ENCODE peak calls at places on chromosomes 5 and 9, in six cellular contexts. Q, O, M, Y, W and A are unnamed samples.
A peak's percentile ranks its signal among the peaks of the same experiment; 100 is the strongest.

GRCh38 chr5:34849253-34849652 is 10.3 kb downstream of the TTC23L start:
- DNase-seq in Q (no peak), O (no peak), M (no peak), Y (no peak), W (no peak), A (no peak)

GRCh38 chr5:150599917-150600511 is 40.4 kb upstream of the SYNPO start:
- DNase-seq in Q (peak; percentile 75), O (peak; percentile 78), M (peak; percentile 91), Y (peak; percentile 85), W (no peak), A (peak; percentile 40)

GRCh38 chr5:87099967-87100366 is 167.7 kb upstream of the RASA1 start:
- DNase-seq in Q (no peak), O (no peak), M (no peak), Y (no peak), W (no peak), A (no peak)

GRCh38 chr9:19630762-19631161 is 158.1 kb downstream of the SLC24A2 start:
- DNase-seq in Q (no peak), O (no peak), M (no peak), Y (no peak), W (no peak), A (no peak)

GRCh38 chr9:119898316-119898715 is 529.1 kb upstream of the BRINP1 start:
- DNase-seq in Q (no peak), O (no peak), M (no peak), Y (no peak), W (no peak), A (no peak)

GRCh38 chr5:172878585-172879433 is 44.8 kb downstream of the ERGIC1 start:
- DNase-seq in Q (peak; percentile 89), O (no peak), M (no peak), Y (no peak), W (no peak), A (no peak)

GRCh38 chr5:95822038-95822407 is 503 bp downstream of the GLRX start:
- DNase-seq in Q (peak; percentile 40), O (peak; percentile 90), M (peak; percentile 77), Y (peak; percentile 82), W (no peak), A (no peak)

GRCh38 chr5:142202282-142202681 is 93.7 kb downstream of the NDFIP1 start:
- DNase-seq in Q (peak; percentile 87), O (no peak), M (no peak), Y (no peak), W (no peak), A (no peak)

GRCh38 chr9:125906144-125906543 is 159.0 kb downstream of the PBX3 start:
- DNase-seq in Q (peak; percentile 86), O (no peak), M (no peak), Y (no peak), W (no peak), A (no peak)

GRCh38 chr9:2319421-2319820 is 302.2 kb upstream of the VLDLR start:
- DNase-seq in Q (no peak), O (no peak), M (no peak), Y (no peak), W (no peak), A (no peak)

GRCh38 chr5:170545313-170545712 is 41.5 kb downstream of the KCNIP1 start:
- DNase-seq in Q (no peak), O (no peak), M (no peak), Y (no peak), W (no peak), A (no peak)

GRCh38 chr9:95025213-95026170 is 292.0 kb downstream of the FANCC start:
- DNase-seq in Q (peak; percentile 94), O (no peak), M (peak; percentile 82), Y (peak; percentile 77), W (no peak), A (no peak)

GRCh38 chr5:40429258-40430111 is 250.2 kb upstream of the PTGER4 start:
- DNase-seq in Q (no peak), O (no peak), M (peak; percentile 72), Y (no peak), W (no peak), A (peak; percentile 18)

GRCh38 chr5:74016373-74016772 is 390.4 kb downstream of the ARHGEF28 start:
- DNase-seq in Q (no peak), O (no peak), M (no peak), Y (no peak), W (peak; percentile 27), A (no peak)

GRCh38 chr9:127569819-127570401 is 42.2 kb upstream of the STXBP1 start:
- DNase-seq in Q (peak; percentile 60), O (no peak), M (no peak), Y (no peak), W (no peak), A (no peak)

GRCh38 chr9:116282598-116282997 is 129.0 kb downstream of the PAPPA start:
- DNase-seq in Q (no peak), O (no peak), M (no peak), Y (no peak), W (no peak), A (no peak)

GRCh38 chr9:114911167-114911821 is 19.1 kb downstream of the TNFSF8 start:
- DNase-seq in Q (peak; percentile 35), O (no peak), M (peak; percentile 17), Y (no peak), W (no peak), A (peak; percentile 35)

GRCh38 chr9:14369011-14369410 is 55.1 kb upstream of the NFIB start:
- DNase-seq in Q (no peak), O (no peak), M (no peak), Y (no peak), W (no peak), A (no peak)

GRCh38 chr9:93468763-93469456 is 15.5 kb upstream of the FAM120AOS start:
- DNase-seq in Q (peak; percentile 29), O (no peak), M (peak; percentile 43), Y (no peak), W (no peak), A (no peak)

GRCh38 chr9:34430843-34431437 is 27.4 kb downstream of the FAM219A start:
- DNase-seq in Q (peak; percentile 79), O (no peak), M (peak; percentile 85), Y (no peak), W (peak; percentile 13), A (no peak)

GRCh38 chr5:88665750-88666215 is 217.2 kb downstream of the MEF2C start:
- DNase-seq in Q (peak; percentile 77), O (no peak), M (no peak), Y (no peak), W (no peak), A (no peak)

GRCh38 chr5:132489871-132490483 is 596 bp downstream of the IRF1 start:
- DNase-seq in Q (peak; percentile 60), O (peak; percentile 95), M (peak; percentile 50), Y (peak; percentile 81), W (no peak), A (no peak)

GRCh38 chr5:88678780-88679491 is 204.0 kb downstream of the MEF2C start:
- DNase-seq in Q (peak; percentile 52), O (no peak), M (no peak), Y (no peak), W (no peak), A (no peak)

GRCh38 chr9:19934301-19934868 is 145.5 kb upstream of the SLC24A2 start:
- DNase-seq in Q (peak; percentile 47), O (no peak), M (peak; percentile 34), Y (peak; percentile 44), W (no peak), A (peak; percentile 17)

DNA sequence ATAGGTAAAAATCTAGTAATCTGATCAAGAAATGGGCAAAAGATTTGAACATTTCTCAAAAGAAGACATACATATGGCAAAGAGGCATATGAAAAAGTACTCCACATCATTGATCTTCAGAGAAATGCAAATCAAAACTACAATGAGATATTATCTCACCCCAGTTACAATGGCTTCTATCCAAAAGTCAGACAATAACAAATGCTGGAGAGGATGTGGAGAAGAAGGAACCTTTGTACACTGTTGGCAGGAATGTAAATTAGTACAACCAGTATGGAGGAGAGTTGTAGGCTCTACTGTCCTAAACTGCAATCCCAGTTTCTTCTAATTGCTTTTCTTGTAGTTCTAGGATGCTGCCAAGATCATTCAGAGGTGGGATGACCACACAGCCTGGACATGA is 193.5 kb upstream of the RFX3 start:
- DNase-seq in Q (peak; percentile 37), O (no peak), M (no peak), Y (no peak), W (no peak), A (no peak)
- H3K4me1 ChIP-seq in Q (no peaks in the 10 kb centered on the region), O (no peaks in the 10 kb centered on the region), M (no peaks in the 10 kb centered on the region), Y (no peaks in the 10 kb centered on the region), W (no peaks in the 10 kb centered on the region), A (no peaks in the 10 kb centered on the region)

DNA sequence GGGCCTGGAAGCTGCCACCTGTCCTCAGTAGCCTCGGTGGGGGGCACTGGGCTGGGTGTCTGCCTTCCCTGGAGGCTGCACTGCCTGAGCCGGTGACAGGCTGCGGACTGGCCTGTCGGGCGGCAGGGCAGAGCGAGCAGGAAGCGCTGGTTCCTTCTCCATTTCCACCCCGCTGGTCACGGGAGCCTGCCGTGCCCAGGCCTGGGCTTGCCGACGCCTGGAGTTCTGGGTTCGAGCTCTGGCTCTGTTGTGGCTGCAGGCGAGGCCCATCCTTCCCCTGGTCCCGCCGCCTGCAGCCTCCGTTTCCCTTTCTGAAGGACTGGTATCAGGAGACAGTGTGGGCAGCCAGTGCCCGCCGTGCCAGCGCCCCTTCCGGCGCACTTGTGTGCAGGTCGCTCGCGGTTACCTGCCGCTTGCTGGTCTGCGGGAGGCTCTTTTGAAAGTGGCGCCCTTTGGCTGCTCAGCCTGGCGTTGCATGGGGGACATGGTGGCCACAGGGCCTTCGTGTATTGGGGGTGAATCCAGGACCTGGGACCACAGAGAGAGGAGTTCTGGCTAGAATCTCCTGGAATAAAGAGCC is 34.0 kb downstream of the RXRA start:
- DNase-seq in Q (no peak), O (peak; percentile 89), M (no peak), Y (no peak), W (no peak), A (no peak)
- H3K4me1 ChIP-seq in Q (no peaks in the 10 kb centered on the region), O (peaks cover 79% of the 10 kb centered on the region), M (peaks cover 95% of the 10 kb centered on the region), Y (peaks cover 63% of the 10 kb centered on the region), W (peaks cover 30% of the 10 kb centered on the region), A (peaks cover 73% of the 10 kb centered on the region)

DNA sequence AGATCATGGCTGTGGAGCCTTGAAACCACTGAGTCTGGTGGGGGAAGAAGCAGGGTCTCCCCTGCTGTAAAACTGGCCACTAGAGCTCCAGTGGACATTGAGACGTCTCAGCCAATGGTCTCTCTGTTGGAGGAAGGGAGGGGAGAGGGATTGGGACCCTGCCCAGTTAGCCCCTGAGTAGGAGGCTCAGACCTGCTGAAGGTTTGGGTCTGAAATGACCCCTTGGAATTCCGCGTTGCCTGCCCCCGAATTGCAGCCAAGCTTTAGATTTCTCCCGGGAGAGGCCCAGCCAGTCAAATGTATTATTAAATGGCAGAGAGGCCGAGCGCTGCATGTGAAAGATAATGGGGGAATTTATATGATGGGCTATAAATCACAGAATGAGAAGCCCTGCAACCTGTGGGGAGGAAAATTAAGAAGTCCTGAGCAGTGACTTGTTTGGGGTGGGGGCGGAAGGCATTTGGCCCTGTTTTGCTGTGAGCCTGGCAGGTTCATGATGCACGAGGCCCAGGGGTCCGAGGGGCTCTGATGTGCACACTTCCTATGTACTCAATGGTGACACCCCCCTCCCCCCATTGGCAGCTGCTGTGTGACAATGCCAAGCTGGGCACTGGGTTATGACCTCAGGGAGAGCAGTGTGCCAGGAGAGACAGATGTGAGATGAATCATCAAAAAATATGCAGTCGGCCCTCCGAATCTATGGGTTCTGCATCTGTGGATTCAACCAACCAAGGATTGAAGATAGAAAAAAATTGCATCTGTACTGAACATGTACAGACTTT is 13.8 kb upstream of the DAB2IP start:
- DNase-seq in Q (peak; percentile 28), O (no peak), M (no peak), Y (peak; percentile 33), W (no peak), A (no peak)
- H3K4me1 ChIP-seq in Q (peaks cover 12% of the 10 kb centered on the region), O (peaks cover 39% of the 10 kb centered on the region), M (peaks cover 92% of the 10 kb centered on the region), Y (peaks cover 7% of the 10 kb centered on the region), W (peaks cover 25% of the 10 kb centered on the region), A (no peaks in the 10 kb centered on the region)

DNA sequence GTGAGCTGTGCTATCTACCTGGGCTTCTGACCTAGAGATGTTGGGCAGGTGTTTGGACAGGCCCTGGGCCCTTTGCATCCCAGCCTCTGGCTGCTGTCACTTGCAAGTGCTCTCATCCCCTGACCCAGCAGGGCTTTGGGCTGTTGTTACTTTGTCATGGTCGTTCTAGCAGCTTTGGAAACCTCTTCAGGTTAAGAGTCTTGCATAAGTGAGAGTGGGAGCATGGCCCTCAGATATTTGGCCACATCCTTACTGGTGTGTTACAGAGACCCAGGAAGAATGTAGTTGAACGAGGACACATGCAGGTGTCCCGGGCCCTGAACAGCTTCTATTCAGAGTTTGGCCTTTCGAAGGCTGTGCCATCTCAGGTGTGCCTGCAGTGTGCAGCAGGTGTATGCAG is 4.5 kb downstream of the TENT4A start:
- DNase-seq in Q (no peak), O (no peak), M (no peak), Y (no peak), W (no peak), A (no peak)
- H3K4me1 ChIP-seq in Q (peaks cover 21% of the 10 kb centered on the region), O (peaks cover 80% of the 10 kb centered on the region), M (peaks cover 79% of the 10 kb centered on the region), Y (peaks cover 29% of the 10 kb centered on the region), W (peaks cover 14% of the 10 kb centered on the region), A (no peaks in the 10 kb centered on the region)